ENCODE peak calls at places on chromosome 1, in four cellular contexts. C is HFFc6, V is fibroblast of villous mesenchyme, I is WERI-Rb-1. E is an unnamed sample.

GRCh38 chr1:58919986-58920376 is 136.1 kb upstream of the JUN start:
- DNase-seq in C (no peak), V (no peak), I (no peak), E (no peak)

GRCh38 chr1:117821782-117822447 is 107.5 kb downstream of the GDAP2 start:
- DNase-seq in C (peak), V (peak), I (no peak), E (no peak)

GRCh38 chr1:205091043-205091740 is 6.9 kb upstream of the TMEM81 start:
- DNase-seq in C (no peak), V (peak), I (no peak), E (no peak)

GRCh38 chr1:25666437-25666836 is 49.8 kb downstream of the MAN1C1 start:
- DNase-seq in C (no peak), V (no peak), I (no peak), E (no peak)

GRCh38 chr1:46677339-46677738 is 5.7 kb downstream of the TEX38 start:
- DNase-seq in C (no peak), V (no peak), I (no peak), E (no peak)

GRCh38 chr1:197199923-197200467 is 53.5 kb upstream of the ASPM start:
- DNase-seq in C (no peak), V (no peak), I (no peak), E (no peak)

GRCh38 chr1:218537131-218537904 is 192.2 kb downstream of the TGFB2 start:
- DNase-seq in C (peak), V (peak), I (no peak), E (no peak)

GRCh38 chr1:93437976-93438605 is 9.8 kb upstream of the FNBP1L start:
- DNase-seq in C (peak), V (peak), I (no peak), E (no peak)

GRCh38 chr1:182146286-182146685 is 84.8 kb upstream of the ZNF648 start:
- DNase-seq in C (no peak), V (no peak), I (no peak), E (no peak)

GRCh38 chr1:98325646-98326441 is 335.7 kb upstream of the SNX7 start:
- DNase-seq in C (peak), V (peak), I (no peak), E (no peak)

GRCh38 chr1:5821496-5822176 is 170.6 kb downstream of the NPHP4 start:
- DNase-seq in C (no peak), V (no peak), I (no peak), E (no peak)

GRCh38 chr1:212162635-212163034 is 122.6 kb upstream of the PPP2R5A start:
- DNase-seq in C (peak), V (peak), I (no peak), E (no peak)

GRCh38 chr1:205360166-205360565 is 3.4 kb upstream of the KLHDC8A start:
- DNase-seq in C (no peak), V (no peak), I (peak), E (peak)

GRCh38 chr1:244314921-244315544 is 136.7 kb downstream of the ADSS2 start:
- DNase-seq in C (no peak), V (no peak), I (no peak), E (no peak)

GRCh38 chr1:107572674-107573205 is 392.2 kb downstream of the VAV3 start:
- DNase-seq in C (peak), V (peak), I (peak), E (no peak)

GRCh38 chr1:203130358-203130992 is 2.9 kb downstream of the ADORA1 start:
- DNase-seq in C (no peak), V (no peak), I (peak), E (no peak)

GRCh38 chr1:3547055-3548005 is 64.0 kb downstream of the MEGF6 start:
- DNase-seq in C (no peak), V (no peak), I (no peak), E (no peak)

GRCh38 chr1:153922076-153922837 is 515 bp downstream of the GATAD2B start:
- DNase-seq in C (no peak), V (no peak), I (peak), E (peak)

GRCh38 chr1:89363638-89364536 is at the start of gene GBP6:
- DNase-seq in C (no peak), V (no peak), I (no peak), E (peak)

DNA sequence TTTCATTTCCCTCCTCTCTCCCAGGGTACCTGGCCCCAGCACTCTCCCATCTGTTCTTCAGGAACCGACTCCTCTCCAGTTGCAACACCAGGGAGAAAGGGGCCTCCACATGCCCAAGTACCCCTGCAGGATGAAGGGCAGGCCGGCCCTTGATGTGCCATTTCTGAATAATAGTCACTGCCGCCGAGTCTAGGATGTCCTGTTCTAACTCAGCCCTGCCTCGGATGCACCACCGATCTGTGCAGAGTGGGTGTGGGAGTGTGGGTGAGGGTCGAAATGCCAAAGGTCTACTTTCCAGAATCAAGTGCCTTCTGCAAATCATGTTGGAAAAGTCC is 25.4 kb upstream of the SPSB1 start:
- DNase-seq in C (no peak), V (no peak), I (no peak), E (no peak)
- TF ChIP-seq CTCF in C (no peak), V (no peak), I (no peak), E (peak)

DNA sequence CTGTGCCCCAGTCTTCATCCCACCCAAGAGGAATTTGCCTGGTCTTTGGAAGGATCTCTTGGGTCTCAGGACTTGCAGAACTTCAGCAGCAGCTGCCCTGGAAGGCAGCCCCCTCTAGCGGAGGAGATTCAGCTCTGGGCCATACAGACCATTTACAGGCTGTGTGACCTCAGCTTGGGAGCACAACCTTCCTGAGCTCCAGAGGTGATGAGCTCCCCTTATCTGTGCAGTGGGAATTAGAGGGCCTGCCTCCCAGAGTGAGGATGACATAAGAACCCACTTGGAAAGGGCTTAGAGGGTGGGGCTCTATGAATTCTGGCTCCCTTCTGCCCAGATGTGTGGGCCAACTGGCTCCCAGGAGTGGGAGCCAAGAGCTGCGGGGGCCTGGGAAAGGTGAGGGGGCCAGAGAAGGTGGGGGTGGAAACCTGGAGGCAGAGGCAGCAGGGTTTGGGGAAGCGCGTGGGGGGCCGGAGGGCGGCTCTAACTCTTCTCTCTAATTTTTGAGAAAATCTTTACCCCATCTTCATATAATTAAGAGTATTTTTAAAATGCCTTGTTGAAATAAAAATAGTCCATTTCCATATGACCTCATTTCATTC is 21.4 kb downstream of the EPHB2 start:
- DNase-seq in C (no peak), V (peak), I (peak), E (no peak)
- TF ChIP-seq CTCF in C (peak), V (peak), I (peak), E (peak)

GRCh38 chr1:174726880-174727585 is 272.7 kb upstream of the CACYBP start:
- DNase-seq in C (no peak), V (no peak), I (no peak), E (no peak)
- TF ChIP-seq CTCF in C (peak), V (no peak), I (no peak), E (no peak)

GRCh38 chr1:207888647-207889046 is 22.3 kb downstream of the CD34 start:
- DNase-seq in C (peak), V (no peak), I (no peak), E (no peak)
- TF ChIP-seq CTCF in C (peak), V (peak), I (peak), E (peak)

GRCh38 chr1:150364231-150365003 is 470 bp downstream of the RPRD2 start:
- DNase-seq in C (peak), V (peak), I (peak), E (peak)
- TF ChIP-seq CTCF in C (peak), V (peak), I (no peak), E (no peak)

GRCh38 chr1:70970407-70970806 is 77.2 kb downstream of the PTGER3 start:
- DNase-seq in C (no peak), V (no peak), I (no peak), E (no peak)
- TF ChIP-seq CTCF in C (no peak), V (no peak), I (no peak), E (no peak)

GRCh38 chr1:104874044-104874443 is 1124.3 kb downstream of the AMY1C start:
- DNase-seq in C (no peak), V (no peak), I (no peak), E (no peak)

DNA sequence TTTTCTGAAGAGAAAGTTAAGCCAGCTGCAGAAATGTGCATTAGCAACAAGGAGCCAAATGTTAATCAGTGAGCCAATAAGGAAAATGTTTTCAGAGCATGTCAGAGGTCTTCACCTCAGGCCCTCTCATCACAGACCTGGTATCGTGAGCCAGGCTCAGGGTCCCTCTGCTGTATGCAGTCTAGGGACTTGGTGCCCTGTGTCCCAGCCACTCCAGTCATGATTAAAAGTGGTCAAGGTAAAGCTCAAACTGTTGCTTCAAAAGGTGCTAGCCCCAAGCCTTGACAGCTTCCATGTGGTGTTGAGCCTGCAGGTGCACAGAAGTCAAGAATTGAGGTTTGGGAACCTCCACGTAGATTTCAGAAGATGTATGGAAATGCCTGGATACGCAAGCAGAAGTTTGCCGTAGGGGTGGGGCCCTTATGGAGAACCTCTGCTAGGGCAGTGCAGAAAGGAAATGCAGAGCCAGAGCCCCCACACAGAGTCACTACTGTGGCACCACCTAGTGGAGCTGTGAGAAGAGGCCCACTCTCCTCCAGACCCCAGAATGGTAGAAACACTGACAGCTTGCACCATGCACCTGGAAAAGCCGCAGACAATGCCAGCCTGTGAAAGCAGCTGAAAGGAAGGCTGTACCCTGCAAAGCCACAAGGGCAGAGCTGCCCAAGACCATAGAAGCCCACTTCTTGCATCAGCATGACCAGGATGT is 1128.7 kb downstream of the AMY1C start:
- DNase-seq in C (no peak), V (no peak), I (peak), E (peak)
- TF ChIP-seq CTCF in C (no peak), V (no peak), I (peak), E (no peak)

DNA sequence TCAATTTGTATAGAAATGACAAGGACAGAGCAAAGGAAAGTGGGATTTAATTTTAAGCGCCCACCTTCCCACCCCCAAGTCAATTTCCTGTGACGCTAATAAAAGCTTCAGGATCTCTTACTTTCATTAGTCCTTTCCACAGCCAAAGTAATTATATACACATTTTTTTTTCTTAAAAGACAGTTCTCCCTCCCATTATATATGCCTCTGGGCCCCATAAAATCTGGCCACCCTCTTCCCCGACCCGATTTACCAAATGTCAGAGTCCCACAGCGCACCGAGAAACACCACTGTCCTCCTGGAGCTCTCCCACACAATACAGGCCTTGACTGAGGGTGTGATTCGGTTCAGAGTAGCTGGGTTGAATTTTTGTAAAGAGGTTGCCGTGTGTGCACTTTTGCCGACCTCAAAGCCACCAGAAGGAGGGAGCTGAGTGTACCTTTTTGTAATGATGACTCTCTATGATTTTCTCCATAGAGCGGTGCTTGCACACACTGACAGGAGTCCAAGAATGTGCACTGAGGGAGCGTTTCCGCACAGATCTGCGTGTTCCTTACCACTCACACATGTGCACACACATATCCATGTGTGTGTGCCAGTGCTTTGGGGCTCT is 26.2 kb upstream of the IL10 start:
- DNase-seq in C (no peak), V (no peak), I (no peak), E (no peak)
- TF ChIP-seq CTCF in C (peak), V (no peak), I (no peak), E (no peak)